ENCODE peak calls at places on chromosomes 4 and X, in eight cellular contexts. A is AML-193; C is neural crest cell; J is stimulated activated CD4-positive, alpha-beta T cell treated with anti-CD3 and anti-CD28 coated beads, TNF-alpha, amount 100 ng/mL, for 1 hour; D is progenitor cell of endocrine pancreas; F is central memory CD8-positive, alpha-beta T cell; M is chondrocyte; U is ecto neural progenitor cell. K is an unnamed sample.

GRCh38 chr4:132344924-132345828 is 803.9 kb upstream of the PCDH10 start:
- DNase-seq in A (no peak), C (no peak), J (no peak), D (no peak), F (no peak), M (no peak), U (no peak), K (no peak)

GRCh38 chr4:24056258-24056657 is 166.4 kb upstream of the PPARGC1A start:
- DNase-seq in A (no peak), C (no peak), J (no peak), D (no peak), F (no peak), M (no peak), U (no peak), K (no peak)

GRCh38 chr4:109729155-109729562 is 711 bp downstream of the PLA2G12A start:
- DNase-seq in A (peak; percentile 25), C (no peak), J (no peak), D (no peak), F (no peak), M (no peak), U (no peak), K (no peak)

GRCh38 chr4:111602848-111603247 is 542.4 kb upstream of the FAM241A start:
- DNase-seq in A (no peak), C (no peak), J (no peak), D (no peak), F (no peak), M (no peak), U (no peak), K (no peak)

GRCh38 chr4:150501019-150501727 is 80.8 kb upstream of the MAB21L2 start:
- DNase-seq in A (peak; percentile 20), C (no peak), J (no peak), D (no peak), F (no peak), M (no peak), U (no peak), K (no peak)

GRCh38 chr4:180234730-180235129 is 2008.5 kb upstream of the TENM3 start:
- DNase-seq in A (no peak), C (no peak), J (no peak), D (no peak), F (no peak), M (no peak), U (no peak), K (no peak)

GRCh38 chrX:153817291-153817690 is 13.1 kb downstream of the PDZD4 start:
- DNase-seq in A (no peak), C (no peak), J (no peak), D (no peak), F (no peak), M (no peak), U (no peak), K (no peak)

GRCh38 chrX:111003118-111003517 is 92.9 kb upstream of the PAK3 start:
- DNase-seq in A (no peak), C (no peak), J (no peak), D (no peak), F (no peak), M (no peak), U (no peak), K (no peak)

GRCh38 chrX:114611018-114611619 is 27.2 kb downstream of the HTR2C start:
- DNase-seq in A (peak; percentile 31), C (peak; percentile 46), J (no peak), D (peak; percentile 15), F (no peak), M (no peak), U (peak; percentile 48), K (no peak)

GRCh38 chr4:123300222-123300621 is 96.4 kb upstream of the SPRY1 start:
- DNase-seq in A (no peak), C (no peak), J (no peak), D (no peak), F (no peak), M (no peak), U (no peak), K (no peak)

GRCh38 chr4:26320159-26320452 is 708 bp upstream of the RBPJ start:
- DNase-seq in A (no peak), C (no peak), J (peak; percentile 2), D (peak; percentile 12), F (peak; percentile 31), M (no peak), U (no peak), K (no peak)

GRCh38 chr4:119627267-119628190 is 1.1 kb downstream of the PDE5A start:
- DNase-seq in A (no peak), C (peak; percentile 51), J (no peak), D (peak; percentile 65), F (peak; percentile 19), M (peak; percentile 87), U (peak; percentile 81), K (peak; percentile 80)

GRCh38 chr4:8912506-8912905 is 40.9 kb upstream of the HMX1 start:
- DNase-seq in A (no peak), C (no peak), J (no peak), D (peak; percentile 4), F (no peak), M (peak; percentile 47), U (no peak), K (no peak)

GRCh38 chrX:148567229-148567628 is 66.8 kb downstream of the AFF2 start:
- DNase-seq in A (no peak), C (no peak), J (no peak), D (no peak), F (no peak), M (no peak), U (no peak), K (no peak)

GRCh38 chr4:33940281-33940680 is 2304.0 kb downstream of the ARAP2 start:
- DNase-seq in A (no peak), C (no peak), J (no peak), D (no peak), F (no peak), M (no peak), U (no peak), K (no peak)

GRCh38 chr4:89438102-89438831 is 130.7 kb upstream of the GPRIN3 start:
- DNase-seq in A (peak; percentile 60), C (no peak), J (peak; percentile 12), D (peak; percentile 13), F (peak; percentile 29), M (no peak), U (peak; percentile 52), K (peak; percentile 20)

GRCh38 chrX:44946771-44947170 is 73.8 kb downstream of the KDM6A start:
- DNase-seq in A (no peak), C (no peak), J (no peak), D (no peak), F (no peak), M (no peak), U (no peak), K (no peak)

GRCh38 chrX:101357166-101357795 is 8.7 kb upstream of the TIMM8A start:
- DNase-seq in A (no peak), C (no peak), J (no peak), D (no peak), F (no peak), M (no peak), U (no peak), K (no peak)

GRCh38 chrX:40496728-40497127 is 84.0 kb upstream of the ATP6AP2 start:
- DNase-seq in A (no peak), C (no peak), J (no peak), D (no peak), F (no peak), M (no peak), U (no peak), K (no peak)

GRCh38 chrX:145549476-145549875 is 268.2 kb upstream of the SLITRK2 start:
- DNase-seq in A (no peak), C (no peak), J (no peak), D (no peak), F (no peak), M (no peak), U (no peak), K (no peak)

GRCh38 chrX:154308108-154308946 is 12.7 kb downstream of the TKTL1 start:
- DNase-seq in A (peak; percentile 7), C (peak; percentile 75), J (peak; percentile 44), D (peak; percentile 38), F (peak; percentile 65), M (peak; percentile 37), U (peak; percentile 64), K (peak; percentile 26)

GRCh38 chrX:50903387-50904027 is 7.0 kb upstream of the BMP15 start:
- DNase-seq in A (no peak), C (peak; percentile 18), J (no peak), D (peak; percentile 24), F (no peak), M (no peak), U (peak; percentile 47), K (peak; percentile 6)

GRCh38 chr4:24892778-24893177 is 20.1 kb downstream of the CCDC149 start:
- DNase-seq in A (no peak), C (no peak), J (no peak), D (no peak), F (no peak), M (no peak), U (no peak), K (no peak)

GRCh38 chr4:16197842-16198241 is 28.4 kb downstream of the TAPT1 start:
- DNase-seq in A (no peak), C (no peak), J (no peak), D (no peak), F (no peak), M (no peak), U (no peak), K (no peak)

GRCh38 chr4:151961456-151961855 is 200.6 kb upstream of the GATB start:
- DNase-seq in A (no peak), C (no peak), J (no peak), D (no peak), F (no peak), M (no peak), U (no peak), K (no peak)

GRCh38 chr4:111778543-111778942 is 366.7 kb upstream of the FAM241A start:
- DNase-seq in A (no peak), C (no peak), J (no peak), D (no peak), F (no peak), M (no peak), U (no peak), K (no peak)

GRCh38 chr4:2598661-2599654 is 62.5 kb downstream of the FAM193A start:
- DNase-seq in A (no peak), C (no peak), J (no peak), D (no peak), F (no peak), M (no peak), U (no peak), K (no peak)

GRCh38 chrX:108122748-108123147 is 31.2 kb downstream of the ATG4A start:
- DNase-seq in A (no peak), C (no peak), J (no peak), D (no peak), F (no peak), M (no peak), U (no peak), K (no peak)

GRCh38 chrX:77398341-77398740 is 48.8 kb upstream of the FGF16 start:
- DNase-seq in A (no peak), C (no peak), J (no peak), D (no peak), F (no peak), M (no peak), U (no peak), K (no peak)

GRCh38 chr4:47413515-47413914 is 50.0 kb downstream of the COMMD8 start:
- DNase-seq in A (no peak), C (no peak), J (no peak), D (no peak), F (no peak), M (no peak), U (no peak), K (no peak)

GRCh38 chr4:186765138-186765537 is 41.5 kb upstream of the FAT1 start:
- DNase-seq in A (no peak), C (no peak), J (no peak), D (no peak), F (no peak), M (no peak), U (peak; percentile 55), K (peak; percentile 87)

GRCh38 chrX:19555683-19556082 is 40.4 kb upstream of the MAP3K15 start:
- DNase-seq in A (no peak), C (no peak), J (no peak), D (no peak), F (no peak), M (no peak), U (no peak), K (no peak)

GRCh38 chr4:149715822-149716585 is 99.6 kb downstream of the IQCM start:
- DNase-seq in A (no peak), C (no peak), J (no peak), D (no peak), F (no peak), M (peak; percentile 67), U (no peak), K (no peak)

GRCh38 chr4:177505171-177505615 is 63.0 kb upstream of the AGA start:
- DNase-seq in A (no peak), C (no peak), J (no peak), D (no peak), F (no peak), M (no peak), U (no peak), K (no peak)

K was measured in MG63.